ENCODE peak calls at places on chromosomes 2 and 18, in four cellular contexts. U, B, E and F are unnamed samples.

GRCh38 chr2:83633435-83633834 is 825.6 kb downstream of the SUCLG1 start:
- DNase-seq in U (no peak), B (no peak), E (no peak), F (no peak)

GRCh38 chr2:130389363-130389762 is 33.5 kb downstream of the PTPN18 start:
- DNase-seq in U (no peak), E (no peak), B (no peak), F (no peak)

GRCh38 chr2:122596541-122596940 is 841.1 kb downstream of the TSN start:
- DNase-seq in B (no peak), U (no peak), E (no peak), F (no peak)

GRCh38 chr2:12452211-12452610 is 264.5 kb upstream of the TRIB2 start:
- DNase-seq in U (no peak), E (peak), B (no peak), F (peak)

GRCh38 chr2:134154269-134154668 is 99.6 kb upstream of the MGAT5 start:
- DNase-seq in U (no peak), E (peak), B (no peak), F (no peak)

GRCh38 chr2:75808793-75809535 is 98.2 kb upstream of the GCFC2 start:
- DNase-seq in B (no peak), E (peak), U (no peak), F (no peak)

GRCh38 chr2:230312638-230313037 is 14.4 kb upstream of the SP140L start:
- DNase-seq in B (no peak), U (no peak), E (no peak), F (no peak)

GRCh38 chr18:13641551-13642439 is 84.6 kb downstream of the FAM210A start:
- DNase-seq in B (no peak), U (no peak), E (peak), F (no peak)

GRCh38 chr2:198127627-198128026 is 323.2 kb downstream of the PLCL1 start:
- DNase-seq in U (peak), E (peak), B (peak), F (no peak)

GRCh38 chr2:58866527-58866926 is 625.4 kb upstream of the FANCL start:
- DNase-seq in B (no peak), E (no peak), U (no peak), F (no peak)

GRCh38 chr18:66603941-66604627 is at the start of gene CDH19:
- DNase-seq in U (no peak), E (peak), B (no peak), F (no peak)

GRCh38 chr2:138445227-138445626 is 56.3 kb upstream of the SPOPL start:
- DNase-seq in E (no peak), U (no peak), B (no peak), F (no peak)

GRCh38 chr2:158984554-158985207 is 16.2 kb downstream of the TANC1 start:
- DNase-seq in E (peak), B (no peak), U (no peak), F (no peak)

GRCh38 chr18:6414118-6414722 is 491 bp downstream of the L3MBTL4 start:
- DNase-seq in E (peak), B (no peak), U (peak), F (no peak)

GRCh38 chr2:238426568-238427434 is at the start of gene ASB1:
- DNase-seq in U (peak), E (peak), B (peak), F (no peak)

GRCh38 chr2:145715601-145716000 is 1195.7 kb upstream of the ZEB2 start:
- DNase-seq in U (no peak), B (no peak), E (no peak), F (no peak)

GRCh38 chr2:221364672-221365071 is 207.4 kb downstream of the EPHA4 start:
- DNase-seq in E (no peak), U (no peak), B (no peak), F (no peak)

GRCh38 chr2:14901740-14902139 is 269.2 kb downstream of the LRATD1 start:
- DNase-seq in B (no peak), U (no peak), E (no peak), F (no peak)

GRCh38 chr2:16214861-16215260 is 274.5 kb downstream of the MYCN start:
- DNase-seq in B (no peak), U (no peak), E (no peak), F (no peak)

GRCh38 chr2:23073041-23073440 is 311.9 kb upstream of the KLHL29 start:
- DNase-seq in E (no peak), B (no peak), U (no peak), F (no peak)

GRCh38 chr2:216222650-216223352 is 113.7 kb downstream of the XRCC5 start:
- DNase-seq in B (no peak), U (peak), E (no peak), F (no peak)

GRCh38 chr2:45616663-45617411 is 5.8 kb upstream of the SRBD1 start:
- DNase-seq in E (no peak), U (no peak), B (peak), F (no peak)